ENCODE peak calls at places on chromosomes 4 and X, in nine cellular contexts. E is astrocyte; U is LoVo; H is PC-3; R is heart left ventricle; O is psoas muscle; P is NCI-H226; Y is naive thymus-derived CD8-positive, alpha-beta T cell; M is activated T-cell treated with anti-CD3 and anti-CD28 coated beads for 48 hours. T is an unnamed sample.

GRCh38 chrX:110409925-110410324 is 51.3 kb downstream of the RTL9 start:
- DNase-seq in E (peak), R (no peak), Y (no peak), P (no peak), M (peak), H (peak), U (peak), O (no peak), T (no peak)

GRCh38 chrX:2566044-2566443 is 65.3 kb upstream of the DHRSX start:
- DNase-seq in M (no peak), Y (no peak), E (no peak), U (no peak), O (no peak), R (no peak), H (no peak), P (no peak), T (no peak)

GRCh38 chr4:186644737-186645261 is 78.9 kb downstream of the FAT1 start:
- DNase-seq in M (no peak), O (no peak), Y (no peak), E (peak), P (peak), R (no peak), H (no peak), U (peak), T (no peak)

GRCh38 chr4:7768736-7769135 is 170.9 kb downstream of the AFAP1 start:
- DNase-seq in M (no peak), U (no peak), R (no peak), P (no peak), H (no peak), E (no peak), Y (no peak), O (no peak), T (no peak)

GRCh38 chr4:128241425-128241913 is 46.1 kb downstream of the PGRMC2 start:
- DNase-seq in U (peak), P (peak), H (peak), M (no peak), O (no peak), Y (no peak), E (peak), R (no peak), T (peak)

GRCh38 chrX:2540426-2540942 is 39.7 kb upstream of the DHRSX start:
- DNase-seq in U (no peak), R (no peak), M (no peak), H (no peak), O (no peak), Y (no peak), E (no peak), P (peak), T (no peak)

GRCh38 chr4:126839066-126839465 is 793.7 kb upstream of the INTU start:
- DNase-seq in Y (no peak), E (peak), U (no peak), M (no peak), H (no peak), P (no peak), R (no peak), O (no peak), T (no peak)

GRCh38 chr4:69092190-69092589 is 4.1 kb upstream of the UGT2B7 start:
- DNase-seq in U (no peak), H (peak), Y (no peak), P (peak), M (no peak), E (peak), R (no peak), O (no peak), T (no peak)

GRCh38 chrX:14964500-14964899 is 91.3 kb downstream of the MOSPD2 start:
- DNase-seq in H (peak), P (no peak), U (no peak), M (no peak), R (no peak), Y (no peak), E (peak), O (no peak), T (no peak)

GRCh38 chr4:156942991-156943390 is 28.6 kb downstream of the PDGFC start:
- DNase-seq in M (no peak), O (no peak), Y (no peak), H (no peak), U (no peak), E (no peak), P (no peak), R (no peak), T (no peak)

GRCh38 chr4:8245879-8246833 is 23.4 kb upstream of the HTRA3 start:
- DNase-seq in O (peak), M (no peak), H (no peak), E (no peak), P (no peak), U (no peak), Y (no peak), R (no peak), T (no peak)

GRCh38 chr4:7651461-7651921 is 216.8 kb upstream of the PSAPL1 start:
- DNase-seq in E (peak), Y (no peak), U (no peak), M (no peak), P (no peak), R (no peak), H (no peak), O (peak), T (peak)

GRCh38 chr4:182384496-182385155 is 141.4 kb downstream of the TENM3 start:
- DNase-seq in U (no peak), M (no peak), R (no peak), E (peak), O (no peak), H (no peak), P (no peak), Y (no peak), T (no peak)

GRCh38 chr4:77074961-77075855 is 581 bp downstream of the CCNI start:
- DNase-seq in U (peak), O (peak), E (peak), R (peak), M (peak), H (peak), Y (peak), P (peak), T (peak)

GRCh38 chr4:47837582-47838294 is at the start of gene CORIN:
- DNase-seq in R (no peak), M (peak), E (no peak), Y (no peak), U (peak), P (no peak), H (peak), O (no peak), T (no peak)

GRCh38 chr4:146113171-146113570 is 62.3 kb upstream of the LSM6 start:
- DNase-seq in H (no peak), M (no peak), Y (no peak), O (no peak), P (no peak), R (no peak), E (no peak), U (no peak), T (no peak)

GRCh38 chr4:142917678-142918077 is 71.6 kb upstream of the INPP4B start:
- DNase-seq in U (no peak), M (no peak), E (no peak), R (no peak), O (no peak), Y (no peak), H (peak), P (no peak), T (no peak)

GRCh38 chrX:103774070-103774642 is 2.5 kb upstream of the PLP1 start:
- DNase-seq in M (no peak), Y (no peak), P (no peak), O (no peak), R (no peak), U (peak), E (no peak), H (peak), T (peak)

GRCh38 chr4:18850763-18851331 is 829.3 kb upstream of the LCORL start:
- DNase-seq in E (no peak), P (no peak), R (no peak), U (no peak), O (no peak), M (no peak), Y (no peak), H (no peak), T (no peak)

GRCh38 chrX:16516473-16516872 is 133.5 kb upstream of the S100G start:
- DNase-seq in R (no peak), E (peak), H (no peak), M (no peak), P (no peak), Y (no peak), O (no peak), U (no peak), T (no peak)

GRCh38 chr4:98745372-98745771 is 87.0 kb upstream of the TSPAN5 start:
- DNase-seq in E (no peak), M (no peak), P (no peak), Y (no peak), R (no peak), U (no peak), O (no peak), H (peak), T (no peak)

GRCh38 chr4:165464813-165465381 is 86.1 kb downstream of the CPE start:
- DNase-seq in P (no peak), Y (no peak), M (no peak), R (no peak), O (no peak), E (peak), U (peak), H (peak), T (no peak)

GRCh38 chrX:46407753-46408130 is 137.5 kb downstream of the ZNF674 start:
- DNase-seq in O (no peak), Y (no peak), M (no peak), H (no peak), P (no peak), E (peak), R (no peak), U (no peak), T (no peak)

GRCh38 chr4:80540785-80541469 is 205.4 kb downstream of the CFAP299 start:
- DNase-seq in Y (no peak), M (no peak), R (no peak), O (no peak), H (no peak), P (no peak), E (peak), U (no peak), T (no peak)

GRCh38 chrX:102672876-102673275 is 21.6 kb downstream of the GPRASP1 start:
- DNase-seq in Y (no peak), P (peak), O (no peak), H (no peak), R (no peak), M (no peak), U (no peak), E (peak), T (no peak)

GRCh38 chrX:1138476-1138875 is 74.0 kb downstream of the CRLF2 start:
- DNase-seq in Y (no peak), P (no peak), O (peak), H (no peak), E (no peak), U (no peak), R (no peak), M (no peak), T (peak)

GRCh38 chr4:52015366-52015765 is 4.8 kb downstream of the LRRC66 start:
- DNase-seq in H (peak), P (no peak), M (no peak), E (no peak), R (no peak), Y (no peak), O (no peak), U (no peak), T (no peak)

GRCh38 chr4:1413687-1414479 is 7.6 kb upstream of the NKX1-1 start:
- DNase-seq in R (no peak), O (no peak), U (no peak), M (no peak), P (no peak), Y (no peak), H (no peak), E (no peak), T (no peak)

GRCh38 chrX:107454302-107454701 is 4.8 kb downstream of the FRMPD3 start:
- DNase-seq in H (peak), P (peak), M (no peak), O (no peak), R (no peak), Y (no peak), U (peak), E (peak), T (no peak)

GRCh38 chr4:187608001-187608421 is 387.6 kb upstream of the ZFP42 start:
- DNase-seq in P (no peak), R (no peak), E (peak), H (peak), Y (no peak), M (no peak), U (no peak), O (no peak), T (no peak)

GRCh38 chr4:76420901-76421581 is at the start of gene CCDC158:
- DNase-seq in Y (no peak), P (no peak), O (peak), M (peak), E (no peak), U (no peak), R (no peak), H (no peak), T (no peak)

GRCh38 chr4:108191269-108191914 is 22.7 kb upstream of the LEF1 start:
- DNase-seq in M (no peak), H (no peak), R (no peak), U (no peak), O (no peak), P (no peak), E (no peak), Y (no peak), T (no peak)

GRCh38 chr4:175584172-175584571 is 227.9 kb downstream of the GPM6A start:
- DNase-seq in P (no peak), U (no peak), Y (no peak), E (no peak), M (no peak), R (no peak), H (no peak), O (no peak), T (no peak)

GRCh38 chr4:153521995-153522799 is 56.0 kb downstream of the TMEM131L start:
- DNase-seq in R (no peak), M (peak), H (no peak), O (no peak), E (no peak), P (no peak), Y (peak), U (no peak), T (no peak)

GRCh38 chr4:161260819-161261218 is 903.0 kb downstream of the FSTL5 start:
- DNase-seq in U (no peak), P (no peak), O (no peak), R (no peak), Y (no peak), E (no peak), M (no peak), H (no peak), T (no peak)

GRCh38 chrX:124343016-124343415 is 3.3 kb upstream of the SH2D1A start:
- DNase-seq in U (no peak), R (no peak), Y (no peak), H (no peak), O (no peak), P (no peak), M (no peak), E (no peak), T (no peak)

GRCh38 chrX:20317873-20318272 is 51.2 kb upstream of the RPS6KA3 start:
- DNase-seq in O (no peak), H (no peak), U (no peak), Y (no peak), P (no peak), M (no peak), R (no peak), E (peak), T (no peak)

GRCh38 chr4:55214172-55214571 is 88.8 kb upstream of the KDR start:
- DNase-seq in M (no peak), E (no peak), O (no peak), Y (no peak), H (peak), U (no peak), P (peak), R (no peak), T (no peak)

T was measured in lower leg skin.